ENCODE peak calls at places on chromosomes 7 and 10, in nine cellular contexts. A is HepG2, G is HCT116, I is A549, O is NB4, F is endothelial cell of umbilical vein, N is K562, K is SK-N-SH, H is H1. L is an unnamed sample.
A peak's percentile ranks its signal among the peaks of the same experiment; 100 is the strongest.

GRCh38 chr7:41501016-41501415 is 201.9 kb downstream of the INHBA start:
- DNase-seq in A (no peak), G (no peak), I (no peak), O (no peak), F (no peak), N (no peak), K (no peak), H (no peak), L (no peak)

GRCh38 chr10:58275908-58276307 is 6.9 kb downstream of the CISD1 start:
- DNase-seq in A (no peak), G (no peak), I (no peak), O (no peak), F (peak; percentile 71), N (no peak), K (no peak), H (no peak), L (no peak)

GRCh38 chr10:127155221-127155620 is 41.2 kb downstream of the INSYN2A start:
- DNase-seq in A (no peak), G (no peak), I (no peak), O (no peak), F (no peak), N (no peak), K (no peak), H (no peak), L (no peak)

GRCh38 chr10:124748206-124748605 is 4.0 kb upstream of the FAM53B start:
- DNase-seq in A (no peak), G (no peak), I (no peak), O (no peak), F (no peak), N (no peak), K (no peak), H (no peak), L (no peak)

GRCh38 chr10:124522903-124523260 is 61.3 kb downstream of the LHPP start:
- DNase-seq in A (peak; percentile 46), G (no peak), I (peak; percentile 33), O (no peak), F (peak; percentile 12), N (no peak), K (no peak), H (no peak), L (no peak)

GRCh38 chr10:77877461-77878344 is 48.9 kb downstream of the DLG5 start:
- DNase-seq in A (no peak), G (no peak), I (no peak), O (peak; percentile 87), F (peak; percentile 73), N (no peak), K (peak; percentile 80), H (peak; percentile 72), L (peak; percentile 68)

GRCh38 chr10:111148025-111148424 is 71.2 kb downstream of the ADRA2A start:
- DNase-seq in A (no peak), G (no peak), I (no peak), O (no peak), F (no peak), N (no peak), K (no peak), H (no peak), L (no peak)

GRCh38 chr10:126857178-126857806 is 47.9 kb upstream of the DOCK1 start:
- DNase-seq in A (no peak), G (no peak), I (no peak), O (no peak), F (no peak), N (no peak), K (no peak), H (no peak), L (no peak)

GRCh38 chr7:141646826-141647480 is 55.0 kb downstream of the DENND11 start:
- DNase-seq in A (no peak), G (no peak), I (no peak), O (no peak), F (no peak), N (no peak), K (no peak), H (no peak), L (no peak)

GRCh38 chr10:32418572-32418971 is 27.4 kb upstream of the CCDC7 start:
- DNase-seq in A (no peak), G (no peak), I (no peak), O (no peak), F (no peak), N (no peak), K (no peak), H (no peak), L (no peak)

GRCh38 chr10:32419615-32420014 is 26.3 kb upstream of the CCDC7 start:
- DNase-seq in A (no peak), G (no peak), I (no peak), O (no peak), F (no peak), N (no peak), K (no peak), H (no peak), L (no peak)

GRCh38 chr10:32415361-32415760 is 30.6 kb upstream of the CCDC7 start:
- DNase-seq in A (no peak), G (no peak), I (no peak), O (no peak), F (no peak), N (no peak), K (peak; percentile 38), H (no peak), L (no peak)

GRCh38 chr10:32413513-32413912 is 32.4 kb upstream of the CCDC7 start:
- DNase-seq in A (no peak), G (peak; percentile 76), I (peak; percentile 76), O (no peak), F (peak; percentile 49), N (no peak), K (no peak), H (no peak), L (no peak)

DNA sequence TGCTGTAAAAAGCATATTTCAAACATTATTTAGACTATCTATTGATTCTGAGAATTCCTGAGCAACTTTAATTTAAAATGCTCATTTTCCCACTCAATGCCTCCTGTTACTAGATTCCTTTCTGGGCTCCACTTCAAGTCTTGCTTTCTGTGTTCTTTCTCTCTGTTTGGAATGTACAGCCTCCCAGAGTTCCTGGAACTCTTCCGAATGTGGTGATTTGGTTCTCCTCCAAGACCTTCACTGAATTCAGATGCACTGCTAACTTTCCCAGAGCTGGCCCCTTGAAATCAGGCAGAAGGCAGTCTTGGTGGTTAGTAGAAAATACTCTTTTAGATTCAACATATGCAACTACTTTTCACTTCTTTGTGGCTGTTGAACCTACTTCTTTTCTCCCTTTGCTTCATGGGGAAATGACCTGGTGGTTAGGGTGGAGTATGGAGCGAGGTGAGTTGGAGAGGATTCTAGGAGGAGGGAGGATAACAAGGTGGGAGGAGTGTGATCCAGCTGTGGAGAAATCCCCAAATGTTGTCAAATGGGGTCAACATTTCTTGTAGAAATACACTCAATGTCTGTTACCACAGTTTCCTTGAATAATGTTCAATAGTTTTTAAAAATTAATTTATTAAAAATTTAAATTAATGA is 27.9 kb upstream of the CCDC7 start:
- DNase-seq in A (no peak), G (no peak), I (no peak), O (no peak), F (no peak), N (no peak), K (no peak), H (no peak), L (no peak)
- TF ChIP-seq MAX in A (no peak), G (no peak), I (no peak), O (no peak), F (no peak), N (no peak), K (no peak), H (no peak), L (no peak)

DNA sequence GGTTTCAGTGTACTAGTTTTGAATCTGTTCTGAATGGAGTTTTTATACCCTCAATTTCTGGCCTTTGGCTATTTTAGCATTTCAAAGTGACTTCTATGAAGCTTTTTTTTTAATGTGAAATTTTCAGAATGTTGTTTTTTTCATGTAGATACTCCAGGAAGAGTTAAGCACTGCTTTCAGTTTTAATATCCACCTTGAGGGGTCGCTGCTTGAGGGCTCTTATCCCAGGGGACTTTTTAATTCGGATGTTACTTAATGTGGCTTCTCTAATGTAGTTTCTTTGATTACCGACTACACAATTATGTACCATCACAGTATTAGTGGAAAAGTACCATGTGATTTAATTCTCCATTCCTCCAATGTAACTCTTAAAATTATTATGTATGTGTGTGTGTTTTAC is 5.2 kb downstream of the IFIT5 start:
- DNase-seq in A (no peak), G (no peak), I (no peak), O (peak; percentile 69), F (no peak), N (peak; percentile 23), K (peak; percentile 9), H (no peak), L (no peak)
- TF ChIP-seq CTCF in A (no peak), G (no peak), I (no peak), O (peak; percentile 30), F (peak; percentile 6), N (peak; percentile 26), K (peak; percentile 48), H (peak; percentile 43), L (peak; percentile 26)

GRCh38 chr7:79268730-79269129 is 184.7 kb downstream of the MAGI2 start:
- DNase-seq in A (no peak), G (no peak), I (no peak), O (no peak), F (peak; percentile 39), N (no peak), K (no peak), H (no peak), L (no peak)
- TF ChIP-seq MAX in A (no peak), G (no peak), I (no peak), O (no peak), F (no peak), N (no peak), K (no peak), H (no peak), L (no peak)

GRCh38 chr10:10872706-10873276 is 144.9 kb upstream of the CELF2 start:
- DNase-seq in A (no peak), G (no peak), I (no peak), O (no peak), F (no peak), N (no peak), K (no peak), H (no peak), L (no peak)

GRCh38 chr10:10871312-10871711 is 146.4 kb upstream of the CELF2 start:
- DNase-seq in A (no peak), G (no peak), I (no peak), O (no peak), F (no peak), N (no peak), K (no peak), H (no peak), L (no peak)

GRCh38 chr10:10873915-10874314 is 143.8 kb upstream of the CELF2 start:
- DNase-seq in A (no peak), G (no peak), I (no peak), O (no peak), F (no peak), N (no peak), K (no peak), H (no peak), L (no peak)

GRCh38 chr10:10872035-10872673 is 145.5 kb upstream of the CELF2 start:
- DNase-seq in A (no peak), G (no peak), I (no peak), O (no peak), F (peak; percentile 99), N (no peak), K (no peak), H (no peak), L (no peak)

DNA sequence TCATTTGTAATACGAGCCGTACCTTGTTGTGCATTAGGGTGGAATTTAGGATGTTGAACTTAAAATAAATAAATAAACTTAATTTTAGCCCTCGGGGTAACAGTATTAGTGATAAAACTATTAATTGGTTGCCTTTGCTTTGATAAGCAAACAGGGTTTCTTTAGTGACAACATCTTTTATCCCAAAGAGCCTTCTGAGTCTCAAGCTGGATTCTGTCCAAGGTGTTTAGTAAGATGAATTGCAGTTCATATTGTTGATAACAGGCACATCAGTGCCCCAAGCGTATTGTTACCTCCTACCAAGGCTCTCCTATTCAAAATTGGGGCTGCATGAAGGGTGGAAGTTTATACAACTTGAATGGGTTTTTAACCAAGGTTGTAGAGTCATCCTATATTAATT is 144.4 kb upstream of the CELF2 start:
- DNase-seq in A (no peak), G (no peak), I (no peak), O (no peak), F (peak; percentile 52), N (no peak), K (no peak), H (no peak), L (no peak)
- TF ChIP-seq CTCF in A (no peak), G (no peak), I (no peak), O (no peak), F (no peak), N (no peak), K (no peak), H (no peak), L (no peak)

L was measured in WTC11.